ENCODE peak calls at places on chromosomes 2 and 18, in seven cellular contexts. One of them, this sample, is unnamed.

GRCh38 chr2:71646028-71646427 is 192.7 kb downstream of the DYSF start:
- DNase-seq in spleen: no peak
- DNase-seq in esophagus muscularis mucosa: no peak
- DNase-seq in stomach: no peak
- DNase-seq in Panc1: no peak
- DNase-seq in endothelial cell of umbilical vein: no peak
- DNase-seq in breast epithelium: peak
- DNase-seq in this sample: no peak

GRCh38 chr2:102788880-102789250 is 27.0 kb downstream of the TMEM182 start:
- DNase-seq in spleen: no peak
- DNase-seq in esophagus muscularis mucosa: no peak
- DNase-seq in stomach: no peak
- DNase-seq in Panc1: no peak
- DNase-seq in endothelial cell of umbilical vein: no peak
- DNase-seq in breast epithelium: no peak
- DNase-seq in this sample: no peak

GRCh38 chr2:229408982-229409381 is 137.9 kb upstream of the PID1 start:
- DNase-seq in spleen: no peak
- DNase-seq in esophagus muscularis mucosa: no peak
- DNase-seq in stomach: no peak
- DNase-seq in Panc1: no peak
- DNase-seq in endothelial cell of umbilical vein: no peak
- DNase-seq in breast epithelium: no peak
- DNase-seq in this sample: no peak

GRCh38 chr18:78612318-78612717 is 367.3 kb upstream of the SALL3 start:
- DNase-seq in spleen: peak
- DNase-seq in esophagus muscularis mucosa: no peak
- DNase-seq in stomach: no peak
- DNase-seq in Panc1: no peak
- DNase-seq in endothelial cell of umbilical vein: no peak
- DNase-seq in breast epithelium: no peak
- DNase-seq in this sample: no peak

GRCh38 chr2:101803945-101804696 is 106.6 kb downstream of the MAP4K4 start:
- DNase-seq in spleen: no peak
- DNase-seq in esophagus muscularis mucosa: no peak
- DNase-seq in stomach: no peak
- DNase-seq in Panc1: no peak
- DNase-seq in endothelial cell of umbilical vein: no peak
- DNase-seq in breast epithelium: no peak
- DNase-seq in this sample: no peak

GRCh38 chr18:26457611-26458350 is 90.6 kb downstream of the KCTD1 start:
- DNase-seq in spleen: no peak
- DNase-seq in esophagus muscularis mucosa: peak
- DNase-seq in stomach: no peak
- DNase-seq in Panc1: no peak
- DNase-seq in endothelial cell of umbilical vein: no peak
- DNase-seq in breast epithelium: no peak
- DNase-seq in this sample: no peak

GRCh38 chr18:47863041-47863440 is 67.4 kb downstream of the SMAD2 start:
- DNase-seq in spleen: no peak
- DNase-seq in esophagus muscularis mucosa: no peak
- DNase-seq in stomach: no peak
- DNase-seq in Panc1: no peak
- DNase-seq in endothelial cell of umbilical vein: no peak
- DNase-seq in breast epithelium: peak
- DNase-seq in this sample: no peak

GRCh38 chr2:43274721-43275120 is 48.3 kb upstream of the ZFP36L2 start:
- DNase-seq in spleen: no peak
- DNase-seq in esophagus muscularis mucosa: no peak
- DNase-seq in stomach: no peak
- DNase-seq in Panc1: no peak
- DNase-seq in endothelial cell of umbilical vein: no peak
- DNase-seq in breast epithelium: no peak
- DNase-seq in this sample: no peak

GRCh38 chr2:226707500-226707899 is 92.1 kb downstream of the IRS1 start:
- DNase-seq in spleen: no peak
- DNase-seq in esophagus muscularis mucosa: peak
- DNase-seq in stomach: no peak
- DNase-seq in Panc1: no peak
- DNase-seq in endothelial cell of umbilical vein: no peak
- DNase-seq in breast epithelium: no peak
- DNase-seq in this sample: no peak

GRCh38 chr2:17482651-17483050 is 35.6 kb downstream of the RAD51AP2 start:
- DNase-seq in spleen: no peak
- DNase-seq in esophagus muscularis mucosa: no peak
- DNase-seq in stomach: no peak
- DNase-seq in Panc1: no peak
- DNase-seq in endothelial cell of umbilical vein: no peak
- DNase-seq in breast epithelium: no peak
- DNase-seq in this sample: no peak

GRCh38 chr2:140589273-140589672 is 1541.5 kb downstream of the LRP1B start:
- DNase-seq in spleen: no peak
- DNase-seq in esophagus muscularis mucosa: no peak
- DNase-seq in stomach: no peak
- DNase-seq in Panc1: no peak
- DNase-seq in endothelial cell of umbilical vein: no peak
- DNase-seq in breast epithelium: no peak
- DNase-seq in this sample: no peak

GRCh38 chr2:156589381-156590079 is 153.4 kb downstream of the GPD2 start:
- DNase-seq in spleen: no peak
- DNase-seq in esophagus muscularis mucosa: no peak
- DNase-seq in stomach: peak
- DNase-seq in Panc1: peak
- DNase-seq in endothelial cell of umbilical vein: peak
- DNase-seq in breast epithelium: no peak
- DNase-seq in this sample: no peak

GRCh38 chr2:138949517-138949916 is 169.3 kb upstream of the NXPH2 start:
- DNase-seq in spleen: no peak
- DNase-seq in esophagus muscularis mucosa: no peak
- DNase-seq in stomach: no peak
- DNase-seq in Panc1: no peak
- DNase-seq in endothelial cell of umbilical vein: peak
- DNase-seq in breast epithelium: no peak
- DNase-seq in this sample: no peak

GRCh38 chr2:118791511-118791910 is 55.9 kb downstream of the EN1 start:
- DNase-seq in spleen: no peak
- DNase-seq in esophagus muscularis mucosa: no peak
- DNase-seq in stomach: no peak
- DNase-seq in Panc1: no peak
- DNase-seq in endothelial cell of umbilical vein: no peak
- DNase-seq in breast epithelium: no peak
- DNase-seq in this sample: no peak

GRCh38 chr18:23992119-23992940 is 22.2 kb upstream of the TTC39C start:
- DNase-seq in spleen: no peak
- DNase-seq in esophagus muscularis mucosa: no peak
- DNase-seq in stomach: peak
- DNase-seq in Panc1: no peak
- DNase-seq in endothelial cell of umbilical vein: no peak
- DNase-seq in breast epithelium: peak
- DNase-seq in this sample: no peak

GRCh38 chr2:21038403-21039073 is 5.3 kb downstream of the APOB start:
- DNase-seq in spleen: no peak
- DNase-seq in esophagus muscularis mucosa: no peak
- DNase-seq in stomach: no peak
- DNase-seq in Panc1: no peak
- DNase-seq in endothelial cell of umbilical vein: peak
- DNase-seq in breast epithelium: no peak
- DNase-seq in this sample: no peak

GRCh38 chr2:201987426-201987825 is 46.2 kb upstream of the FZD7 start:
- DNase-seq in spleen: no peak
- DNase-seq in esophagus muscularis mucosa: no peak
- DNase-seq in stomach: no peak
- DNase-seq in Panc1: no peak
- DNase-seq in endothelial cell of umbilical vein: no peak
- DNase-seq in breast epithelium: no peak
- DNase-seq in this sample: no peak

GRCh38 chr2:88234760-88235159 is 64.6 kb downstream of the THNSL2 start:
- DNase-seq in spleen: no peak
- DNase-seq in esophagus muscularis mucosa: no peak
- DNase-seq in stomach: no peak
- DNase-seq in Panc1: no peak
- DNase-seq in endothelial cell of umbilical vein: no peak
- DNase-seq in breast epithelium: no peak
- DNase-seq in this sample: no peak

GRCh38 chr2:207434288-207434687 is 95.5 kb upstream of the CREB1 start:
- DNase-seq in spleen: no peak
- DNase-seq in esophagus muscularis mucosa: no peak
- DNase-seq in stomach: no peak
- DNase-seq in Panc1: no peak
- DNase-seq in endothelial cell of umbilical vein: no peak
- DNase-seq in breast epithelium: no peak
- DNase-seq in this sample: no peak

GRCh38 chr2:174836345-174836999 is 72.2 kb upstream of the CHRNA1 start:
- DNase-seq in spleen: no peak
- DNase-seq in esophagus muscularis mucosa: no peak
- DNase-seq in stomach: no peak
- DNase-seq in Panc1: no peak
- DNase-seq in endothelial cell of umbilical vein: peak
- DNase-seq in breast epithelium: no peak
- DNase-seq in this sample: no peak

GRCh38 chr2:20419007-20419576 is 27.8 kb upstream of the RHOB start:
- DNase-seq in spleen: no peak
- DNase-seq in esophagus muscularis mucosa: no peak
- DNase-seq in stomach: peak
- DNase-seq in Panc1: no peak
- DNase-seq in endothelial cell of umbilical vein: peak
- DNase-seq in breast epithelium: no peak
- DNase-seq in this sample: peak

GRCh38 chr2:95159690-95160449 is at the start of gene ZNF514:
- DNase-seq in spleen: peak
- DNase-seq in esophagus muscularis mucosa: peak
- DNase-seq in stomach: peak
- DNase-seq in Panc1: no peak
- DNase-seq in endothelial cell of umbilical vein: peak
- DNase-seq in breast epithelium: peak
- DNase-seq in this sample: no peak

GRCh38 chr18:50163505-50163904 is 31.4 kb downstream of the MYO5B start:
- DNase-seq in spleen: no peak
- DNase-seq in esophagus muscularis mucosa: no peak
- DNase-seq in stomach: no peak
- DNase-seq in Panc1: no peak
- DNase-seq in endothelial cell of umbilical vein: no peak
- DNase-seq in breast epithelium: no peak
- DNase-seq in this sample: no peak
- TF ChIP-seq POLR2AphosphoS5 in spleen: no peak
- TF ChIP-seq POLR2AphosphoS5 in esophagus muscularis mucosa: no peak
- TF ChIP-seq POLR2AphosphoS5 in stomach: no peak
- TF ChIP-seq POLR2AphosphoS5 in Panc1: no peak
- TF ChIP-seq POLR2AphosphoS5 in endothelial cell of umbilical vein: no peak
- TF ChIP-seq POLR2AphosphoS5 in breast epithelium: no peak
- TF ChIP-seq POLR2AphosphoS5 in this sample: no peak

GRCh38 chr2:148549001-148549400 is 95.5 kb upstream of the EPC2 start:
- DNase-seq in spleen: no peak
- DNase-seq in esophagus muscularis mucosa: no peak
- DNase-seq in stomach: no peak
- DNase-seq in Panc1: no peak
- DNase-seq in endothelial cell of umbilical vein: no peak
- DNase-seq in breast epithelium: no peak
- DNase-seq in this sample: no peak

GRCh38 chr2:148553332-148553887 is 91.1 kb upstream of the EPC2 start:
- DNase-seq in spleen: no peak
- DNase-seq in esophagus muscularis mucosa: no peak
- DNase-seq in stomach: no peak
- DNase-seq in Panc1: no peak
- DNase-seq in endothelial cell of umbilical vein: no peak
- DNase-seq in breast epithelium: no peak
- DNase-seq in this sample: no peak

GRCh38 chr2:148554459-148555247 is 89.9 kb upstream of the EPC2 start:
- DNase-seq in spleen: no peak
- DNase-seq in esophagus muscularis mucosa: no peak
- DNase-seq in stomach: no peak
- DNase-seq in Panc1: no peak
- DNase-seq in endothelial cell of umbilical vein: no peak
- DNase-seq in breast epithelium: no peak
- DNase-seq in this sample: no peak

GRCh38 chr2:148555622-148556294 is 88.8 kb upstream of the EPC2 start:
- DNase-seq in spleen: no peak
- DNase-seq in esophagus muscularis mucosa: no peak
- DNase-seq in stomach: no peak
- DNase-seq in Panc1: no peak
- DNase-seq in endothelial cell of umbilical vein: no peak
- DNase-seq in breast epithelium: no peak
- DNase-seq in this sample: no peak

GRCh38 chr2:148552675-148553331 is 91.7 kb upstream of the EPC2 start:
- DNase-seq in spleen: no peak
- DNase-seq in esophagus muscularis mucosa: no peak
- DNase-seq in stomach: no peak
- DNase-seq in Panc1: no peak
- DNase-seq in endothelial cell of umbilical vein: peak
- DNase-seq in breast epithelium: no peak
- DNase-seq in this sample: no peak
- H3K4me3 ChIP-seq in spleen: peak
- H3K4me3 ChIP-seq in esophagus muscularis mucosa: peak
- H3K4me3 ChIP-seq in stomach: peak
- H3K4me3 ChIP-seq in Panc1: peak
- H3K4me3 ChIP-seq in endothelial cell of umbilical vein: no peak
- H3K4me3 ChIP-seq in breast epithelium: peak
- H3K4me3 ChIP-seq in this sample: peak

GRCh38 chr2:47373747-47374146 is 29.2 kb upstream of the MSH2 start:
- DNase-seq in spleen: no peak
- DNase-seq in esophagus muscularis mucosa: no peak
- DNase-seq in stomach: peak
- DNase-seq in Panc1: no peak
- DNase-seq in endothelial cell of umbilical vein: no peak
- DNase-seq in breast epithelium: no peak
- DNase-seq in this sample: no peak
- TF ChIP-seq CTCF in spleen: no peak
- TF ChIP-seq CTCF in esophagus muscularis mucosa: no peak
- TF ChIP-seq CTCF in stomach: no peak
- TF ChIP-seq CTCF in Panc1: no peak
- TF ChIP-seq CTCF in endothelial cell of umbilical vein: no peak
- TF ChIP-seq CTCF in breast epithelium: no peak
- TF ChIP-seq CTCF in this sample: no peak

GRCh38 chr2:218406209-218406948 is 6.7 kb downstream of the CTDSP1 start:
- DNase-seq in spleen: peak
- DNase-seq in esophagus muscularis mucosa: peak
- DNase-seq in stomach: peak
- DNase-seq in Panc1: no peak
- DNase-seq in endothelial cell of umbilical vein: peak
- DNase-seq in breast epithelium: peak
- DNase-seq in this sample: no peak
- TF ChIP-seq POLR2AphosphoS5 in spleen: peak
- TF ChIP-seq POLR2AphosphoS5 in esophagus muscularis mucosa: peak
- TF ChIP-seq POLR2AphosphoS5 in stomach: peak
- TF ChIP-seq POLR2AphosphoS5 in Panc1: peak
- TF ChIP-seq POLR2AphosphoS5 in endothelial cell of umbilical vein: peak
- TF ChIP-seq POLR2AphosphoS5 in breast epithelium: peak
- TF ChIP-seq POLR2AphosphoS5 in this sample: peak

GRCh38 chr2:8582850-8583399 is 98.9 kb upstream of the ID2 start:
- DNase-seq in spleen: peak
- DNase-seq in esophagus muscularis mucosa: no peak
- DNase-seq in stomach: peak
- DNase-seq in Panc1: no peak
- DNase-seq in endothelial cell of umbilical vein: no peak
- DNase-seq in breast epithelium: no peak
- DNase-seq in this sample: peak
- H3K4me3 ChIP-seq in spleen: no peak
- H3K4me3 ChIP-seq in esophagus muscularis mucosa: peak
- H3K4me3 ChIP-seq in stomach: peak
- H3K4me3 ChIP-seq in Panc1: no peak
- H3K4me3 ChIP-seq in endothelial cell of umbilical vein: no peak
- H3K4me3 ChIP-seq in breast epithelium: peak
- H3K4me3 ChIP-seq in this sample: no peak

This sample was measured in vagina.